ENCODE peak calls at places on chromosome 10, in four cellular contexts. K, R, A and O are unnamed samples.

GRCh38 chr10:21732067-21732772 is 198.2 kb downstream of the MLLT10 start:
- DNase-seq in R (peak; percentile 81), A (peak; percentile 91), K (peak; percentile 82), O (no peak)

GRCh38 chr10:132541601-132542011 is 4.0 kb downstream of the INPP5A start:
- DNase-seq in K (peak; percentile 41), A (no peak), R (peak; percentile 35), O (peak; percentile 39)

GRCh38 chr10:130022501-130023299 is 58.6 kb upstream of the EBF3 start:
- DNase-seq in A (no peak), K (no peak), R (peak; percentile 98), O (no peak)

GRCh38 chr10:31099664-31100063 is 68.0 kb upstream of the ZNF438 start:
- DNase-seq in R (no peak), K (no peak), A (no peak), O (no peak)

GRCh38 chr10:92829042-92829785 is 19.1 kb upstream of the EXOC6 start:
- DNase-seq in R (no peak), A (no peak), K (no peak), O (no peak)

GRCh38 chr10:102657984-102658724 is 13.9 kb downstream of the TRIM8 start:
- DNase-seq in K (peak; percentile 48), A (no peak), R (no peak), O (no peak)

GRCh38 chr10:117678106-117678505 is 135.6 kb downstream of the EMX2 start:
- DNase-seq in A (no peak), R (peak; percentile 87), K (no peak), O (no peak)

GRCh38 chr10:5567477-5567876 is 42.7 kb downstream of the CALML3 start:
- DNase-seq in K (no peak), A (no peak), R (no peak), O (no peak)

GRCh38 chr10:88288621-88289059 is 294.5 kb downstream of the RNLS start:
- DNase-seq in R (no peak), A (no peak), K (no peak), O (no peak)

GRCh38 chr10:74208997-74209396 is 58.0 kb downstream of the ADK start:
- DNase-seq in K (no peak), A (no peak), R (no peak), O (no peak)

GRCh38 chr10:74213019-74213418 is 62.0 kb downstream of the ADK start:
- DNase-seq in A (no peak), R (no peak), K (no peak), O (no peak)

GRCh38 chr10:74207681-74208080 is 56.7 kb downstream of the ADK start:
- DNase-seq in A (no peak), R (no peak), K (no peak), O (no peak)

GRCh38 chr10:74206727-74207126 is 55.7 kb downstream of the ADK start:
- DNase-seq in A (no peak), K (no peak), R (no peak), O (no peak)

DNA sequence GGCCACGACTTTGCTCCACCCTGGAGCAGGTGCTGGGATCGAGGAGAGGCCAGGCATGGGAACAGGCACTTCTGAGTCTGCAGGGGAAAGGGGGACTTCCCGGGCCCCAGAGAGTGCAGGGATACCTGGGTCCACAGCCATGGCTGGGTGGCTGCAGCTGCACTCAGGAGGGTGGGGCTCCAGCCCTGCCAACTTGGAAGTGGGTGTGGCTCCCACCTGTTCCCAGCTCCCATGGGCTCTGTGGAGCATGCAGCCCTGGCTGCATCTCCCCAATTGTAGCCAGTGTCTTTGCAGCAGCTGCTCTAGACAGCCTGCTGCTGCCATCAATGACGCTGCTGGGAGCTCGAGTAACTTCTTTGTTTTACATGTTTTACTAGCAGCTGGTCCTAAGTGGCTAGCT is 57.1 kb downstream of the ADK start:
- DNase-seq in R (no peak), K (peak; percentile 76), A (no peak), O (no peak)
- H3K4me3 ChIP-seq in R (no peak overlapping the region), K (no peak overlapping the region), A (no peak overlapping the region), O (no peak overlapping the region)

DNA sequence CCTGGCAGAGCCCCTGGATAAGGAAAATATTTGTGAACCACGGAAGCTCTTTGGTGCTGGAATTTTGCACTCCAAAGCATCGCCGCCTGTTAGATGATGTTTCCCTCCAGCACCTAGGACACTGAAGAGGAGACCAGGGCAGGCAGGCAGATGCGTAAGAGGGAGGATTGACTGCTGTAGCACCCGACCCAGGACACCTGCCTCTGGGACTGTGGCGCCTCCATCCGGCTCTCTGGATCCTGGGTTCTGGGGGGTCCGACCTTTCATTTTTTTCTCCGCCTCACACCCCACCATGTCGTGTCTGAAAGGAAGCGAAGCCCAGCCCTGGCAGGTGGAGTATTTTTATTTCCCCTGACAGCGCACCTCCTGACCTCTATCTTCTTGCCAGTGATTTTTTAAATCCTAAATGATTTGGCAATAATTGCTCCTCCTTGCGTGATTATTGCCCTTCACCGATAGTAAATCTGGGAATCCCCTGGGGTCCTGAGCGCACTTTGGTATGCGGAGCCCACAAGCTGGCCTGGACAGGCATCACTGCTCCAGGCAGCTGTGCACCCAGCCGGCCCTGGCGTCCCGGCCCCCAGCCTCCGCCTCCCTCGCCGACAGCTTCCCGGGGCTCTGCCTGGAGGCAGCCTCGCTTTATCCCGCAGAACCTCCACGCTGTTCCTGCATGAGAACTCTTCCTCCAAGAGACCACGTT is 48.4 kb downstream of the LHPP start:
- DNase-seq in A (no peak), R (no peak), K (peak; percentile 15), O (no peak)
- H3K4me3 ChIP-seq in A (no peak overlapping the region), R (no peak overlapping the region), K (no peak overlapping the region), O (no peak overlapping the region)

GRCh38 chr10:74913321-74913980 is 87.1 kb downstream of the KAT6B start:
- DNase-seq in R (no peak), K (no peak), A (no peak), O (no peak)

GRCh38 chr10:74912182-74912581 is 85.8 kb downstream of the KAT6B start:
- DNase-seq in R (no peak), A (no peak), K (no peak), O (no peak)

GRCh38 chr10:74909665-74910064 is 83.3 kb downstream of the KAT6B start:
- DNase-seq in A (no peak), R (peak; percentile 40), K (no peak), O (no peak)

GRCh38 chr10:74910604-74911355 is 84.4 kb downstream of the KAT6B start:
- DNase-seq in K (no peak), A (no peak), R (no peak), O (no peak)

DNA sequence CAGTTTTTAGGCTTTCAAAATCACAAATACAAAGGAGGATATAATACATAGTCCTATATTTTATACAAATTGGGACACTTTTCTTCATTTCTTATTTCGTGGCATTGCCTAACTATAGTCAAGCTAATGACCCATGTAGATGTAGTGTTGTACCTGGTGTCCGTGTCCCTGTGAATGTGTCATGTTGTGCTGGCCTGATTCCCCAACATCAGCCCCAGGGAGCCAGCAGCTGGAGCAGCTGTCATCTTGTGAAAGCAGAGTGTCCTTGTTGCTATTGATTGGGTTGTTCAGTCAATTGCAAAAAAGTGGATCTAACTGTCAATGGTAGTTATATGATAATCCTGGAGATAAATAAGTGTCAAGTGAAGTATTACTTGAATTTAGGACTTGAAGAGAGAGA is 86.3 kb downstream of the KAT6B start:
- DNase-seq in A (no peak), K (no peak), R (no peak), O (no peak)
- H3K4me3 ChIP-seq in A (no peak overlapping the region), K (no peak overlapping the region), R (no peak overlapping the region), O (no peak overlapping the region)

GRCh38 chr10:73746721-73747120 is 2.5 kb downstream of the SEC24C start:
- DNase-seq in A (no peak), R (no peak), K (no peak), O (no peak)
- H3K4me3 ChIP-seq in A (no peak overlapping the region), R (no peak overlapping the region), K (no peak overlapping the region), O (no peak overlapping the region)